ENCODE peak calls at places on chromosome 9, in five cellular contexts. S is A549, V is sigmoid colon, L is GM12878, P is transverse colon. H is an unnamed sample.

GRCh38 chr9:130938652-130939404 is at the start of gene FIBCD1:
- DNase-seq in S (peak), V (no peak), L (no peak), P (peak), H (no peak)

GRCh38 chr9:80467632-80468031 is 895.9 kb downstream of the TLE4 start:
- DNase-seq in S (no peak), V (no peak), L (no peak), P (no peak), H (no peak)

GRCh38 chr9:136209232-136209631 is 4.3 kb upstream of the LHX3 start:
- DNase-seq in S (no peak), V (no peak), L (no peak), P (no peak), H (no peak)

GRCh38 chr9:133235549-133236222 is 26.6 kb upstream of the OBP2B start:
- DNase-seq in S (no peak), V (peak), L (no peak), P (no peak), H (no peak)

GRCh38 chr9:119370816-119371215 is 1.6 kb upstream of the BRINP1 start:
- DNase-seq in S (peak), V (no peak), L (no peak), P (peak), H (peak)

GRCh38 chr9:37575511-37575914 is 667 bp downstream of the FBXO10 start:
- DNase-seq in S (no peak), V (no peak), L (no peak), P (peak), H (no peak)

GRCh38 chr9:84759300-84759750 is 89.8 kb downstream of the NTRK2 start:
- DNase-seq in S (no peak), V (no peak), L (peak), P (no peak), H (no peak)

GRCh38 chr9:8858250-8859161 is 1058.9 kb upstream of the DMAC1 start:
- DNase-seq in S (no peak), V (no peak), L (no peak), P (peak), H (no peak)

GRCh38 chr9:77488439-77489126 is 159.5 kb downstream of the GNA14 start:
- DNase-seq in S (peak), V (no peak), L (no peak), P (no peak), H (no peak)

DNA sequence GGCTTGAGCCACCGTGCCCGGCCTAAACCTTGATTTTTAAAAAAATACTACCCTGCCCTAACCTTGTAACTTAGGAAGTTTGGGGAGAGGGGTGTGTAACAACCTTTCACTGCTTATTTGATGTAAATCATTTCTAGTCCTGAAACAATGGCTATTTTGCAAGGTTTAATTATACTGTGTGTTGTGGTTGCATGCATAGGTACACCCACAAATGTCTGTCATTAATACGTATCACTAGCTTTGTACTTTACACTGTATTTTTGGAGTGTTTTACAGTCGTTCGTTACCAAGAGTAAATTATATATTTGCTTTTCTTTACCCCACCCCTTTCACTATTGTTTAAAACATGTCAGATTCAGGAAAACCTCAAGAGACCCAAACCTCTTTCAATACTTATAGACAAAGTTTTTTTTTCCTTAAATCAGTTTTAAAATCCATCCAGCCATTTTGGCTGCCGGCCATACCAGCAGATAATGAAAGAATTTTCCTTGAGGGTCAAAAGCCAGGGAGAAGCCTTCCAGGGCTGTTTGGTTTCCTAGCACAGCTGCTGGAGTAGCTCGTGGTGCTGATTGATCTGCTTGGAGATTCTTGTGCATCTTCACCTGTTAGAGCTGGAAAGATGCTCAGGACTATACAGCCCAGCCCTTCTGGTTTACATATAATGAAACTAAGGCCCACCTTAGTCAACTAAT is 50.7 kb downstream of the DOCK8 start:
- DNase-seq in S (no peak), V (no peak), L (no peak), P (no peak), H (no peak)
- TF ChIP-seq POLR2A in S (no peak), V (no peak), L (no peak), P (no peak), H (no peak)

GRCh38 chr9:126326228-126327015 is at the start of gene MVB12B:
- DNase-seq in S (peak), V (no peak), L (no peak), P (peak), H (no peak)

GRCh38 chr9:126329476-126330275 is 3.0 kb downstream of the MVB12B start:
- DNase-seq in S (no peak), V (no peak), L (no peak), P (peak), H (no peak)

GRCh38 chr9:126327016-126327749 is 554 bp downstream of the MVB12B start:
- DNase-seq in S (peak), V (no peak), L (no peak), P (no peak), H (no peak)

GRCh38 chr9:126328415-126328814 is 1.8 kb downstream of the MVB12B start:
- DNase-seq in S (no peak), V (no peak), L (no peak), P (no peak), H (no peak)

GRCh38 chr9:126327750-126328120 is 1.1 kb downstream of the MVB12B start:
- DNase-seq in S (no peak), V (no peak), L (no peak), P (no peak), H (no peak)
- TF ChIP-seq EP300 in S (no peak), V (no peak), L (no peak), P (no peak), H (no peak)

GRCh38 chr9:100098887-100099721 is at the start of the genes ERP44 and INVS:
- DNase-seq in S (peak), V (peak), L (peak), P (peak), H (peak)
- TF ChIP-seq POLR2A in S (peak), V (peak), L (peak), P (peak), H (peak)

GRCh38 chr9:35758475-35759050 is 4.5 kb upstream of the MSMP start:
- DNase-seq in S (no peak), V (no peak), L (no peak), P (no peak), H (no peak)

GRCh38 chr9:35756275-35756742 is 2.2 kb upstream of the MSMP start:
- DNase-seq in S (no peak), V (peak), L (no peak), P (peak), H (no peak)

GRCh38 chr9:35755071-35755470 is 995 bp upstream of the MSMP start:
- DNase-seq in S (no peak), V (no peak), L (no peak), P (no peak), H (no peak)

GRCh38 chr9:35757527-35758275 is 3.6 kb upstream of the MSMP start:
- DNase-seq in S (peak), V (no peak), L (no peak), P (no peak), H (no peak)

DNA sequence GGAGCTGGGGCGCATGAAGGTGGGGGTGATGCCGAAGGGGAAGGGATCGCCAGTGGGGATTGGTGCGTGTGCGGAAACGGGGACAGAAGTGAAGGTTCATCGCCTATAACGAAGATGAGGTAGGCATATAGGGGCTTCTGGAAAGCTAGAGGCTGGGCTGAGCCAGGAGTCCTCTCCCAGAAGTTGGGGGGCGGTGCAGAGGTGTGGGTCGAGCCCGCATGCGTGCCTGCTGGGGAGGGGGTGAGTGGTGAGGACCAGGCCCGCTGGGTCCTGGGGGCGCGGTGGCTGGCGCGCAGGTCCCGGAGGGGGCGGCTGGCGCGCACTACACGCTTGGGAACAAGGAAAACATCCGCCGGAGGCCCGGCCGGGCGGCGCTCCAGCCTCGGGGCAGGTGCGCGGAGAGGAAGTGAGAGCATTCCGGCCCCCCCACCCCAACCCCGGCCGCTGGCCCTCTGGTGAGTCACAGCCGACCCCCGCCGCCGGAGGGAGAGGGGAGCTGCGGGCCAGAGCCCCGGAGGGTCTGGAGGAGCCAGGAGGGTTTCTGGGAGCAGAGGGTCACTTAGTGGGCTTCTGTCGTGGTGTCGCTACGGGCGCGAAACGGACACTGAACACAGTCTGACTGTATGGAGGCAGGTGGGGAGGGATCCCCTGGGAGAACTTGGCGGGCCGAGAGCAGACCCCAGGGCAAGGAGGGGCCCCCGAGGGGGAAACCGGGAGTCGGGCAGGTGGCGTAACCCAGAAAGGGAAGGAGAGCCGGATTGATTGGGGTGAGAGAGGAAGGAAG is 2.9 kb upstream of the MSMP start:
- DNase-seq in S (peak), V (peak), L (no peak), P (peak), H (no peak)
- TF ChIP-seq EP300 in S (no peak), V (no peak), L (no peak), P (no peak), H (no peak)

DNA sequence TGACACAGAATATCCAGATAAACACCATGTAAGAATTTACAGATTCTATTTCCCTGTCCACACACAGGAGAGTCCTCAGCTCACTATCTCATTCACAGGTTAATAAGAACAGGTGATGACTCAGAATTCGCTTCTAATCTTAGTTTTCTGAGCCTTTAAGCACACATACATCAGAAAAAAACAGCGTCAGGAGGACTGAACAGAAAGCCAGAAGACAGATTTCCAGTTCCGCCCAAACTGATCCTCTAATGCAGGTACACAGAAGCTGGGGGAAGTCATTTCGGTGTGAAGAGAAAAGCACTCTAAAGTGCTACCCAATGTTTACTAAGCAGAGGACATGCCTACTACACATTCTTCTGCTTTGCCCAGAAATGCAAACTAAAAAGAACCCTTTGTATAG is 1.6 kb downstream of the CEMIP2 start:
- DNase-seq in S (no peak), V (no peak), L (peak), P (no peak), H (no peak)
- TF ChIP-seq POLR2A in S (no peak), V (no peak), L (no peak), P (no peak), H (no peak)

DNA sequence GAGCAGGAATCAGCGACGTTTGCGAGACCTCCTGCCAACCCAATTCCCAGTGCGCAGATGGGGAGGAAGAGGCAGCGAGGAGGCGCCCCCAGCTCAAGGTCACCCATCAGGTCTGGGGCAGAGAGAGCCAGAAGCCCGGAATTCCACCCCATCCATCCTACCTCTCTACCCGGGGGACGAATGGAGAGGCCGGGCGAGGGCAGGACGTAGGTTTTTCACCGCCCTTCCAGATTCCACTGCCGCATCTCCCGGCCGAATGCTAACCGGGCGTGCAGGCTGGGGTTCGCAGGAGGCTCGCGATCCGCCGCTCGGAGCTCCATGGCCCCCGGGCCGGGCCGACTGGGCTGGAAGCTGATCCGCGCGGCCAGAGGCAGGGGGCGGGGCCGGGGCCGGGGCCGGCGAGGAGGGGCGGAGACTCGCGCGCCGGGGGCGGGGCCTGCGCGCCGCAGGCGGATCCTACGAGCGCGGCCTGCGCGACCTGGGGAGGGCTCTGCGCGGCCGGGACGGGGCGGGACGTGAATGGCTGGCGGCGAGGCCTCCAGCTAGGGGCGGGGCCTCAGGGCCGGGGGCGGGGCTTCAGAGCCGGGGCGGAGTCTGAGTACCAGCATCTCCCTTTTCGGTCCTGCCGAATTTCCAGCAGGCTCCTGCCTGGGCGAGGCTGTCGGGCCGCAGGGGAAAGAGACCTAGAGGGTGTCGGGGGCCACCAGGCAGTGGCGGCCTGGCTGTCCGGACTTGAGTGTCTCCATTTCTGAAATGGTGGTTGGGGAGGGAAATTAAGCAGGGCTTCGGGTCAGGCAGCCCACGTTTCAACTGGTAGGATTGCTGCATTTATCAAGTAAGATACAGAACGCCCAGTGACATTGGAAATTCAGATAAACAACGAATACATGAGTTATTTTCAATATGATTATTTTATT is at the start of gene ST6GALNAC4:
- DNase-seq in S (peak), V (peak), L (no peak), P (peak), H (peak)
- TF ChIP-seq EP300 in S (no peak), V (no peak), L (no peak), P (no peak), H (no peak)

GRCh38 chr9:18864516-18864915 is 168.5 kb downstream of the SAXO1 start:
- DNase-seq in S (no peak), V (no peak), L (no peak), P (no peak), H (no peak)
- TF ChIP-seq POLR2A in S (no peak), V (no peak), L (no peak), P (no peak), H (no peak)

DNA sequence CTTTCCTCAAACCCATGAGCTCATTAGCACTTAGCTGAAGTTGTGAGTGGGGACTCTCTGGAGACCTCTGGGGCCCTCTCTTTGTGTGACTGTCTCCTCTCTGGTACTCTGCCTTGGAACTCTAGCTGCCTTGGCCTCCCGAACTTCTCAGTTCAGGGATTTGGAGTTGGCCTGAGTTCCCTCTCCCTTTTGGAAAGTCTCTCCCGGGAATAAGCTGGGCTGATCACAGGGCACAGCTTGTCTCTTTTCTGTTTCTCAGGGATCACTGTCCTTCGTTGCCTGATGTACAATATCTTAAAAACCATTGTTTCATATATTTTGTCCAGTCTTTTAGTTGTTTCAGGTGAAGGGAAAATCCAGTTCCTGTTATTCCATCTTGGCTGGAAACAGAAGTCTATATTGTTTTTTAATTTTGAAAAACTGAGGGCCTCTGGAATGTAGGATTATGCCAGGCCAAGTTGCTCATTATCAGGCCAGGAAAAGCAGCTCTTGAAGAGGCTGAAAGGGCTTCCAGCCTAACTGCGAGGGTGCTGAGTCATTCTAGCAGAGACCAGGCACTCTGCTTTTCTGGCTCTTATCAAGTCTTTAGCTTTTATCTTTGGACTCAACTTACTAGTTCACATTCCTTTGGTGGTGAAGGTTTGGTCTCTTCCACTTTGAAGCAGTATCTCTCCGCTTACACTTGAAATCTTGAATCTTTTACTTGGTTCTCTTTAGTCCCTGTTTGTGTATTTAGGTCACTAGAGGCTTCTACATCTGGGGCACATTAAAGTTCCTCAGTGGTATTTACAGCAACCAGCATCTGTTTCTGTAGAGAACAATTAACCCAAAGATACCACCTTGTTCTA is 8.4 kb upstream of the RGS3 start:
- DNase-seq in S (peak), V (peak), L (no peak), P (no peak), H (peak)
- TF ChIP-seq EP300 in S (no peak), V (no peak), L (no peak), P (no peak), H (peak)

DNA sequence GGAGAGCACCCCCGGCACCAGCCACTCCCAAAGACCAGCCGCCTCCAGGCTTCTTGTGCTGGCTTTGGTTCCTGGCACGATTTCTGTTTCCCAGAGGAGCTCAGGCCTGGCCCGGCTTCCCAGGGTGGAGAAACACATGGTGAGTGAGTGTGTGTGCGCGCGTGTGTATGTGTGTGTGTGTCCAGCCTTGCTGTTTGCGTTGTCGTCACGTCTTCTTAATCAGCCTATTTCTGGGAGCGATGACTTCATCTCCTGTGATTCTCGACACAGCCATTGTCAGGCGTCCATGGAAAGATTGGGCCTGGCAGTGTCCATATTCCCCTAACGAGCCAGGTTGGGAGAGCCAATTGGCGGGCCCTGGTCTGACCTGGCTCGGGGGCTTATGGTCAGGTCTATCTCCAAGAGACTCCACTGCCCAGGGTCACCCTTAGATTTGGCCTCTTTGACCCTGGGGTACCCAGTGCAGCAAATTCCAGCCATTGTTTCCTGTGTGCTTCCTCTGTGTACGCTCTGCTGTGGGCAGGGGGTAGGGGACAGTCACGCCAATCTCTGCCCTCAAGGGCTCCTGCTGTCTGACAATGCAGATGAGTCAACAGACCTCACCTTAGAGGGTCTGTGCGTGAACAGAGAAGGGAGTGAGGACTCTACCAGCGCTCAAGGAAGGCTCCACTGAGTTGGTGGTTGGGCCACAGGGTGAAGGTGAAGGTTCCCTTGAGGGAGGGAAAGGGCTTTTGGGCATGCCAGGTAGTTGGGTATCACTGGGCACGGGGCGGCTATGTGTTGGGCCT is 73.8 kb downstream of the DAB2IP start:
- DNase-seq in S (no peak), V (peak), L (no peak), P (peak), H (peak)
- TF ChIP-seq POLR2A in S (no peak), V (no peak), L (no peak), P (no peak), H (no peak)

GRCh38 chr9:90965141-90965910 is 163.7 kb downstream of the SYK start:
- DNase-seq in S (no peak), V (no peak), L (no peak), P (no peak), H (no peak)
- TF ChIP-seq EP300 in S (no peak), V (no peak), L (no peak), P (no peak), H (no peak)

H was measured in tibial nerve.